ENCODE peak calls at places on chromosomes 4 and X, in four cellular contexts. Q, E, G and W are unnamed samples.

GRCh38 chr4:174284181-174284886 is 623 bp downstream of the CEP44 start:
- DNase-seq in Q (peak; percentile 46), E (peak; percentile 61), G (peak; percentile 49), W (peak; percentile 6)

GRCh38 chrX:153777261-153778090 is 3.4 kb upstream of the SRPK3 start:
- DNase-seq in Q (no peak), E (no peak), G (no peak), W (no peak)

GRCh38 chr4:85370400-85371032 is 104.4 kb upstream of the ARHGAP24 start:
- DNase-seq in Q (peak; percentile 21), E (peak; percentile 49), G (peak; percentile 58), W (peak; percentile 67)

GRCh38 chr4:158644341-158644740 is 27.3 kb downstream of the C4orf46 start:
- DNase-seq in Q (no peak), E (no peak), G (no peak), W (no peak)

GRCh38 chr4:106583567-106583966 is 215.0 kb upstream of the GIMD1 start:
- DNase-seq in Q (peak; percentile 22), E (peak; percentile 81), G (peak; percentile 16), W (no peak)

GRCh38 chr4:681736-682451 is 7.1 kb downstream of the SLC49A3 start:
- DNase-seq in Q (no peak), E (peak; percentile 55), G (peak; percentile 62), W (peak; percentile 63)

GRCh38 chrX:132435222-132435621 is 53.6 kb downstream of the MBNL3 start:
- DNase-seq in Q (no peak), E (peak; percentile 1), G (no peak), W (no peak)

GRCh38 chr4:56823933-56824600 is 2.6 kb upstream of the SPINK2 start:
- DNase-seq in Q (no peak), E (no peak), G (no peak), W (no peak)

GRCh38 chr4:34309356-34309900 is 1934.9 kb downstream of the ARAP2 start:
- DNase-seq in Q (no peak), E (no peak), G (no peak), W (no peak)

GRCh38 chr4:139301143-139301820 is at the start of gene NAA15:
- DNase-seq in Q (peak; percentile 97), E (peak; percentile 92), G (peak; percentile 99), W (peak; percentile 99)

GRCh38 chr4:24686866-24687672 is 102.7 kb upstream of the DHX15 start:
- DNase-seq in Q (peak; percentile 36), E (peak; percentile 54), G (peak; percentile 42), W (peak; percentile 49)

GRCh38 chr4:165516281-165516833 is 137.5 kb downstream of the CPE start:
- DNase-seq in Q (no peak), E (no peak), G (no peak), W (no peak)

GRCh38 chr4:158858410-158859189 is 89.8 kb downstream of the FNIP2 start:
- DNase-seq in Q (no peak), E (peak; percentile 58), G (no peak), W (no peak)

GRCh38 chr4:102474736-102475504 is 26.2 kb upstream of the NFKB1 start:
- DNase-seq in Q (no peak), E (peak; percentile 12), G (no peak), W (no peak)

GRCh38 chr4:144799486-144799885 is 153.5 kb downstream of the HHIP start:
- DNase-seq in Q (no peak), E (no peak), G (no peak), W (no peak)

GRCh38 chr4:147773261-147774184 is 41.6 kb downstream of the ARHGAP10 start:
- DNase-seq in Q (no peak), E (peak; percentile 39), G (no peak), W (no peak)

GRCh38 chrX:93673056-93673868 is at the start of gene NAP1L3:
- DNase-seq in Q (no peak), E (peak; percentile 44), G (peak; percentile 89), W (peak; percentile 95)

GRCh38 chr4:1318488-1319213 is 28.4 kb upstream of the UVSSA start:
- DNase-seq in Q (peak; percentile 3), E (no peak), G (no peak), W (peak; percentile 28)

GRCh38 chrX:45799576-45799975 is 598.9 kb upstream of the DIPK2B start:
- DNase-seq in Q (no peak), E (no peak), G (no peak), W (no peak)

GRCh38 chr4:1035510-1035909 is 24.1 kb downstream of the FGFRL1 start:
- DNase-seq in Q (no peak), E (no peak), G (no peak), W (no peak)

GRCh38 chr4:21517460-21517859 is 431.1 kb downstream of the KCNIP4 start:
- DNase-seq in Q (no peak), E (no peak), G (no peak), W (no peak)

GRCh38 chr4:86521373-86521969 is 72.6 kb upstream of the PTPN13 start:
- DNase-seq in Q (no peak), E (peak; percentile 42), G (no peak), W (no peak)

GRCh38 chr4:2424581-2424980 is 5.8 kb downstream of the CFAP99 start:
- DNase-seq in Q (no peak), E (no peak), G (no peak), W (peak; percentile 1)

GRCh38 chr4:56668267-56668666 is 12.8 kb downstream of the HOPX start:
- DNase-seq in Q (peak; percentile 8), E (peak; percentile 38), G (no peak), W (peak; percentile 50)

GRCh38 chrX:110421499-110422455 is 63.1 kb downstream of the RTL9 start:
- DNase-seq in Q (no peak), E (no peak), G (no peak), W (no peak)

GRCh38 chr4:47209833-47210232 is 178.5 kb downstream of the GABRB1 start:
- DNase-seq in Q (no peak), E (peak; percentile 14), G (no peak), W (no peak)

GRCh38 chr4:188812644-188813043 is 673.4 kb downstream of the TRIML1 start:
- DNase-seq in Q (no peak), E (no peak), G (no peak), W (no peak)

DNA sequence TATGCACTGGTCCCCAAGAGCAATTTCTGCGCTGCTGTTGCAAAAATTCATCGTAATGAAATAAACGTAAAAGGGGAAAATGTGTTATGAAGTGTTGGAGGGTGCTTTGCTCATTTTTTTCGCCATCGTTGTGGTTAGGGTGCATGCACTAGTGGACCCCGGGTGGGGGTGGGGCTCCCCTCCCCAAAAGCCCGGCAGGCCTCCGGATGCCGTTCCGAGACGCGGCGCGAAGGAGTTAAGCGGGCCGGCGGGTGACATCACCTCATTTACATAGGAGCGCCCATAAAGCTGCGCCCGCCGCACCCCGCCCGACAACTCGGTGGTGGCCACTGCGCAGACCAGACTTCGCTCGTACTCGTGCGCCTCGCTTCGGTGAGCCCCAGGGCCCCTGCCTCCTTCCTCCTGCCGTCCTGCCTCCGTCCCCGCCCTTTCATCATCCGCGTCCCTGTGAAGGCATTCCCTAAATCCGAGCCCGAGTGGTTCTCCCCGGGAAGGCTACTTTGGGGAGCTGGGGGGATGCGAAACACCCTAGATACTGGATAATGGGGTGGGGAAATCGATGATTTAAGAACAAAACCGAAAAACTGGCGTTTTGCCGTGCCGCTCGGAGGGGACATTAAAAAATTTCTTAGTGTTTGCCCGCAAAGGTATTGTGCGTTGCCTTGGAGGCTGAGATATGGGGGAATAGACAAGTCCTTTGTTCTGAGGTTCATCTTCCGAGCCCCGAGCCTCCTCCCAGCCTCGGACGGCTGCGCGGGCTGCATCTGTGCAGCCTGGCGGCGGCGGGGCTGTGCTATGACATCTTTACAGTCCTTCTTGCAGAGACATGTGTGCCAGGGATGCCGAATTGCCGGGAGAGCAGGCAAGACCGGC is at the start of gene TMSB4X:
- DNase-seq in Q (no peak), E (peak; percentile 81), G (peak; percentile 95), W (peak; percentile 95)
- TF ChIP-seq EZH2 in Q (no peak), E (no peak), G (no peak), W (no peak)

DNA sequence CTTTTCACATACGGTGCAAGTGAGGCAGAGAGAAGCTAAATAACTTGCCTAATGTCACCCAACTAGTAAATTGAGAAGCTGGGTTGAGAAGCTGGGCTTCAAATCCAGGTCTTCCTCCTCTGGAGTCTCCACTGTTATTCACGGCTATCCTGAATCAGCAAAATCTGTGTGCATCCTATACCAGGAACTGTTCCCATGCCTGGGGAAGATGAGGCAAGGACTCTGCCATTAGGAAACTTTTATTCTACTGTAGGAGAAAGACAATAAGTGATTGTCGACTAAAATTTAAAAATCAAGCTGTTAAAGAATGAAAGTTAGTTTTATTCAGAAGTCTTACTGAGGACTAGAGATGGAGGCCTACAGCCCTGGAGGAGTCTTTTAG is 869 bp upstream of the TEC start:
- DNase-seq in Q (no peak), E (no peak), G (no peak), W (no peak)
- H3K4me3 ChIP-seq in Q (peak overlapping the region; percentile 59), E (peak overlapping the region; percentile 72), G (no peak overlapping the region), W (peak overlapping the region; percentile 74)

GRCh38 chr4:109748114-109748513 is 18.2 kb upstream of the PLA2G12A start:
- DNase-seq in Q (no peak), E (no peak), G (no peak), W (no peak)
- TF ChIP-seq EZH2phosphoT487 in Q (no peak), E (no peak), G (no peak), W (no peak)

GRCh38 chr4:32192363-32192762 is 1472.2 kb downstream of the PCDH7 start:
- DNase-seq in Q (no peak), E (no peak), G (no peak), W (no peak)
- TF ChIP-seq EZH2 in Q (no peak), E (no peak), G (no peak), W (no peak)

GRCh38 chrX:138928737-138929459 is 217.4 kb upstream of the FGF13 start:
- DNase-seq in Q (no peak), E (no peak), G (no peak), W (no peak)

GRCh38 chrX:138925330-138925729 is 213.8 kb upstream of the FGF13 start:
- DNase-seq in Q (no peak), E (peak; percentile 92), G (peak; percentile 29), W (no peak)

GRCh38 chrX:138930546-138930945 is 219.0 kb upstream of the FGF13 start:
- DNase-seq in Q (no peak), E (no peak), G (no peak), W (no peak)

GRCh38 chrX:138929905-138930304 is 218.4 kb upstream of the FGF13 start:
- DNase-seq in Q (no peak), E (no peak), G (no peak), W (no peak)
- H3K4me3 ChIP-seq in Q (no peak overlapping the region), E (no peak overlapping the region), G (no peak overlapping the region), W (no peak overlapping the region)

DNA sequence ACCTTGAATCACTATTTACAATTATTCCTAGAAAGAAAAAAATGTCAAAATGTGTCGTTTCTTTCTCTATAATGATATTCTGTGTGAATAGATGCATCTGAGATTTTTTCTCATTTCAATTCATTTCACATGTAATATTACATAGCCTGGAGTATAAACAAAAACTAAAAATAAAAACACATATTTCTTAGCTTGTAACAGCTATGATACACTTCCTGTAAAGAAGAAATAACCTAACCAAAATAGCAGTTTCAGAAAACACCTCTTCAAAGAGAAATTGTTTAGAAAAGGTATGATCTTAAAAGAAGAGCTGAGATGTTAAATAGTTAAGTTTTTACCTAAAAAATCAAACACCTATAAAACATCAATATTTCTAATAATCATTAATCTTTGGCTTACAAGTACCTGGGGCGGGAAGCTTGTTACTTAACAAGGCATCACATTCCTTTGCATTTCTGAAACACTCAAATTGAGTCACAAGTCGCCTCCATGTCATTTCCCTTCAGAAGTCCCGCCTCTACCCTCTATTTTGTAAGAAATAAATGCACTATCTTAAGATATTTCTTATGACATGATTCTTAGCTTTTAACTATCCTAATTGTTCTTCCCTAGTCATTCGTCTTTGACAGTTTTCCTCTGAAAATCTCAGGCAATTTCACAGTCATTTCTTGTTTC is 76.5 kb downstream of the PCDH18 start:
- DNase-seq in Q (no peak), E (no peak), G (no peak), W (no peak)
- TF ChIP-seq EZH2phosphoT487 in Q (no peak), E (no peak), G (no peak), W (no peak)